ENCODE peak calls at places on chromosomes 16 and 17, in ten cellular contexts. S, E, P, B, A, W, O, T, D and Z are unnamed samples.

GRCh38 chr17:7183433-7184090 is 4.4 kb upstream of the ASGR1 start:
- DNase-seq in S (no peak), E (no peak), P (no peak), B (no peak), A (no peak), W (no peak), O (no peak), T (no peak), D (no peak), Z (no peak)

GRCh38 chr16:57446530-57447141 is 549 bp downstream of the CIAPIN1 start:
- DNase-seq in S (peak), E (no peak), P (no peak), B (peak), A (peak), W (peak), O (peak), T (peak), D (no peak), Z (no peak)

GRCh38 chr17:9937164-9937835 is 32.2 kb upstream of the RCVRN start:
- DNase-seq in S (no peak), E (peak), P (no peak), B (no peak), A (no peak), W (peak), O (no peak), T (no peak), D (peak), Z (no peak)

GRCh38 chr16:54812229-54812628 is 118.4 kb upstream of the IRX5 start:
- DNase-seq in S (peak), E (no peak), P (no peak), B (no peak), A (no peak), W (no peak), O (peak), T (no peak), D (no peak), Z (no peak)

GRCh38 chr16:10635367-10636021 is 55.1 kb upstream of the EMP2 start:
- DNase-seq in S (no peak), E (no peak), P (no peak), B (no peak), A (no peak), W (no peak), O (no peak), T (no peak), D (no peak), Z (no peak)

GRCh38 chr16:85947511-85948509 is 48.8 kb downstream of the IRF8 start:
- DNase-seq in S (no peak), E (no peak), P (no peak), B (peak), A (no peak), W (no peak), O (no peak), T (no peak), D (no peak), Z (no peak)

GRCh38 chr17:72351365-72351764 is 230.5 kb downstream of the SOX9 start:
- DNase-seq in S (no peak), E (no peak), P (no peak), B (no peak), A (no peak), W (no peak), O (no peak), T (no peak), D (no peak), Z (no peak)

GRCh38 chr16:4597174-4597573 is 17.5 kb downstream of the UBALD1 start:
- DNase-seq in S (no peak), E (no peak), P (no peak), B (no peak), A (no peak), W (no peak), O (peak), T (no peak), D (no peak), Z (no peak)

GRCh38 chr17:18262641-18263040 is 2.2 kb downstream of the MIEF2 start:
- DNase-seq in S (no peak), E (no peak), P (no peak), B (no peak), A (no peak), W (no peak), O (no peak), T (no peak), D (no peak), Z (no peak)

GRCh38 chr16:64893386-64893785 is 228.5 kb downstream of the CDH11 start:
- DNase-seq in S (no peak), E (no peak), P (no peak), B (no peak), A (no peak), W (no peak), O (no peak), T (no peak), D (no peak), Z (no peak)

GRCh38 chr16:4110680-4111079 is 5.6 kb downstream of the ADCY9 start:
- DNase-seq in S (no peak), E (no peak), P (no peak), B (no peak), A (peak), W (no peak), O (no peak), T (peak), D (no peak), Z (no peak)